ENCODE peak calls at places on chromosomes 2 and 18, in eight cellular contexts. O is prostate gland, L is breast epithelium, F is heart left ventricle, S is Peyer's patch, Q is esophagus squamous epithelium, N is spleen, T is A549. W is an unnamed sample.

GRCh38 chr2:126643431-126643830 is 12.5 kb upstream of the GYPC start:
- DNase-seq in F (no peak), T (no peak), L (no peak), S (no peak), N (no peak), O (no peak), Q (no peak), W (no peak)

GRCh38 chr18:60663060-60663989 is 290.8 kb upstream of the MC4R start:
- DNase-seq in Q (no peak), N (peak; percentile 64), L (no peak), T (no peak), O (no peak), S (no peak), F (no peak), W (peak; percentile 40)

GRCh38 chr2:43193996-43194869 is 32.2 kb downstream of the ZFP36L2 start:
- DNase-seq in T (peak; percentile 85), Q (no peak), S (peak; percentile 86), N (no peak), O (no peak), F (no peak), L (no peak), W (peak; percentile 94)

GRCh38 chr2:55425449-55425848 is 5.8 kb upstream of the CCDC88A start:
- DNase-seq in F (no peak), S (no peak), T (peak; percentile 89), Q (no peak), L (no peak), O (no peak), N (no peak), W (no peak)

GRCh38 chr2:210681481-210681880 is 125.1 kb downstream of the CPS1 start:
- DNase-seq in S (no peak), N (no peak), F (no peak), O (no peak), L (no peak), Q (no peak), T (no peak), W (no peak)

GRCh38 chr2:176653856-176654443 is 384.7 kb downstream of the MTX2 start:
- DNase-seq in L (no peak), T (peak; percentile 74), F (peak; percentile 49), S (peak; percentile 49), Q (no peak), O (peak; percentile 14), N (peak; percentile 78), W (peak; percentile 58)

GRCh38 chr18:6666286-6666685 is 63.2 kb upstream of the ARHGAP28 start:
- DNase-seq in Q (no peak), S (no peak), L (no peak), T (no peak), O (no peak), N (no peak), F (no peak), W (no peak)

GRCh38 chr18:24947521-24948305 is 404.3 kb downstream of the ZNF521 start:
- DNase-seq in N (no peak), F (no peak), L (no peak), T (no peak), S (no peak), Q (no peak), O (no peak), W (no peak)

GRCh38 chr2:18771212-18771611 is 181.8 kb upstream of the NT5C1B start:
- DNase-seq in S (no peak), T (no peak), L (no peak), O (no peak), F (no peak), Q (no peak), N (no peak), W (no peak)

GRCh38 chr2:74564222-74564621 is 9.7 kb downstream of the DOK1 start:
- DNase-seq in S (no peak), O (no peak), F (no peak), N (no peak), T (no peak), Q (no peak), L (no peak), W (no peak)

GRCh38 chr2:240298316-240298790 is 137.1 kb upstream of the GPC1 start:
- DNase-seq in T (no peak), S (no peak), F (peak; percentile 4), Q (no peak), O (no peak), N (no peak), L (peak; percentile 35), W (no peak)

GRCh38 chr2:46200100-46200690 is 97.0 kb upstream of the EPAS1 start:
- DNase-seq in S (no peak), N (no peak), Q (no peak), T (no peak), F (no peak), O (no peak), L (no peak), W (no peak)

GRCh38 chr2:19435815-19436214 is 77.4 kb upstream of the OSR1 start:
- DNase-seq in L (no peak), F (no peak), T (no peak), N (no peak), Q (no peak), O (no peak), S (no peak), W (no peak)

GRCh38 chr2:23629417-23630110 is 244.6 kb downstream of the KLHL29 start:
- DNase-seq in T (no peak), L (no peak), Q (no peak), S (no peak), N (peak; percentile 32), O (no peak), F (no peak), W (no peak)

GRCh38 chr2:52844701-52845423 is 922.7 kb upstream of the CHAC2 start:
- DNase-seq in F (no peak), T (no peak), L (no peak), O (no peak), S (no peak), N (no peak), Q (no peak), W (no peak)

GRCh38 chr2:127700527-127701192 is 637 bp upstream of the SFT2D3 start:
- DNase-seq in S (peak; percentile 92), Q (peak; percentile 19), L (peak; percentile 84), N (peak; percentile 92), T (peak; percentile 91), O (no peak), F (peak; percentile 68), W (peak; percentile 92)

GRCh38 chr2:226977775-226978190 is 141.9 kb downstream of the RHBDD1 start:
- DNase-seq in L (no peak), S (no peak), O (no peak), T (no peak), Q (no peak), N (no peak), F (no peak), W (no peak)

GRCh38 chr2:108268001-108268400 is 20.7 kb upstream of the SULT1C2 start:
- DNase-seq in O (peak; percentile 13), Q (no peak), L (no peak), F (no peak), T (peak; percentile 76), N (no peak), S (no peak), W (no peak)

GRCh38 chr18:78158943-78159342 is 820.7 kb upstream of the SALL3 start:
- DNase-seq in T (no peak), O (no peak), S (no peak), L (no peak), Q (no peak), N (no peak), F (no peak), W (no peak)

GRCh38 chr2:204468689-204469429 is 76.4 kb upstream of the PARD3B start:
- DNase-seq in N (no peak), S (no peak), L (no peak), O (no peak), Q (no peak), F (no peak), T (no peak), W (no peak)

GRCh38 chr2:170361359-170361936 is 183.5 kb downstream of the MYO3B start:
- DNase-seq in O (peak; percentile 50), N (no peak), T (peak; percentile 64), F (no peak), L (no peak), S (peak; percentile 46), Q (no peak), W (no peak)

GRCh38 chr18:46250084-46250811 is 146.1 kb downstream of the HAUS1 start:
- DNase-seq in S (no peak), Q (no peak), O (peak; percentile 62), T (no peak), L (no peak), N (no peak), F (no peak), W (no peak)

GRCh38 chr2:222024934-222025890 is 273.6 kb downstream of the PAX3 start:
- DNase-seq in L (no peak), Q (no peak), F (no peak), S (no peak), T (peak; percentile 57), O (no peak), N (no peak), W (no peak)

GRCh38 chr2:68318686-68319396 is 908 bp downstream of the CNRIP1 start:
- DNase-seq in Q (no peak), S (peak; percentile 51), O (no peak), T (peak; percentile 6), L (no peak), F (peak; percentile 64), N (peak; percentile 78), W (peak; percentile 65)
- H3K27ac ChIP-seq in Q (peak overlapping the region; percentile 97), S (peak overlapping the region; percentile 72), O (peak overlapping the region; percentile 77), T (peak overlapping the region; percentile 46), L (peak overlapping the region; percentile 92), F (peak overlapping the region; percentile 98), N (peak overlapping the region; percentile 90), W (peak overlapping the region; percentile 76)

DNA sequence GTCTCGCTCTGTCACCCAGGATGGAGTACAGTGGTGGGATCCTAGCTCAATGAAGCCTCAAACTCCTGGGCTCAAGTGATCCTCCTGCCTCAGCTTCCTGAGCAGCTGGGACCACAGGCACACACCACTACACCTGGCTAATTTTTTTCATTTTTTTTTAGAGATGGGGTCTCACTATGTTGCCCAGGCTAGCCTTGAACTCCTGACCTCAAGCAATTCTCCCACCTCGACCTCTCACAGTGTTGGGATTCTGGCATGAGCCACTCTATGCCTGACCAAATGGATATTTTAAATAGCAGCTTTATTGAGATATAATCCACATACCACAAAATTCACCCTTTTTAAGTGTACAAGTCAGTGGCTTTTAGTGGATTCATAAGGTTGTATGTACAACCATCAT is 11.1 kb downstream of the RNF149 start:
- DNase-seq in F (no peak), S (no peak), L (no peak), O (no peak), Q (no peak), N (no peak), T (no peak), W (no peak)
- H3K4me1 ChIP-seq in F (peaks cover 88% of the 10 kb centered on the region), S (peaks cover 19% of the 10 kb centered on the region), L (peaks cover 6% of the 10 kb centered on the region), O (peaks cover 5% of the 10 kb centered on the region), Q (peaks cover 29% of the 10 kb centered on the region), N (peaks cover 83% of the 10 kb centered on the region), T (peaks cover 5% of the 10 kb centered on the region), W (no peaks in the 10 kb centered on the region)

DNA sequence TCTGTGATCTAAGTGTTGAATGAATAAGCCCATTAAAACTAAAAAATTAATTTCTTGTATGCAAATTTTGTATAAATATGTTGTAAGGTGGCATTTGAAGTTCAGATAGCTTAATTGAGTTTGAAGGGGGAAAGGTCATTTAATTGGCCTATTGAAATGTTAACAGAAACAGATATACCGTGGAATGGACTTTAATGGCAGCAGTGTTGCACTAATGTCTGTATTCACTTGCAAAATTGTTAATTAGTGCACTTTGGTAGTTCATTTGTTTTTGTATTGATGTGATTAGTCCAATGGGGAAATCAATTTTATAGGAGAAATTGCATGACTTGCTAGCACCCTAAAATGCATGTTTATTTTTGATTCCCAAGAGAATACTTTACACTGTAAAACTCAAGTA is 41.8 kb upstream of the OTX1 start:
- DNase-seq in S (no peak), N (no peak), O (no peak), F (no peak), T (no peak), L (no peak), Q (no peak), W (no peak)
- TF ChIP-seq POLR2A in S (no peak), N (no peak), O (no peak), F (no peak), T (no peak), L (no peak), Q (no peak), W (no peak)

GRCh38 chr2:235669269-235669831 is 175.5 kb downstream of the AGAP1 start:
- DNase-seq in Q (no peak), S (peak; percentile 82), L (no peak), N (no peak), O (peak; percentile 30), T (peak; percentile 82), F (peak; percentile 86), W (peak; percentile 49)
- H3K27ac ChIP-seq in Q (peak overlapping the region; percentile 80), S (no peak overlapping the region), L (peak overlapping the region; percentile 69), N (no peak overlapping the region), O (no peak overlapping the region), T (peak overlapping the region; percentile 59), F (no peak overlapping the region), W (no peak overlapping the region)

W was measured in right lobe of liver.